ENCODE peak calls at places on chromosomes 16 and 17, in ten cellular contexts. K, P, Z, H, S, D, F, C, Y and R are unnamed samples.

GRCh38 chr17:2241823-2242222 is 61.8 kb downstream of the SMG6 start:
- DNase-seq in K (no peak), P (peak; percentile 83), Z (no peak), H (peak; percentile 51), S (peak; percentile 96), D (no peak), F (no peak), C (no peak), Y (no peak), R (no peak)

GRCh38 chr16:15396948-15397594 is 1.5 kb downstream of the MPV17L start:
- DNase-seq in K (no peak), P (no peak), Z (no peak), H (no peak), S (no peak), D (no peak), F (no peak), C (no peak), Y (no peak), R (no peak)

GRCh38 chr16:27382187-27382855 is 19.7 kb upstream of the IL21R start:
- DNase-seq in K (no peak), P (no peak), Z (no peak), H (no peak), S (no peak), D (peak; percentile 11), F (no peak), C (no peak), Y (no peak), R (no peak)

GRCh38 chr17:31488982-31489294 is 97.5 kb downstream of the RAB11FIP4 start:
- DNase-seq in K (no peak), P (no peak), Z (no peak), H (no peak), S (no peak), D (no peak), F (no peak), C (no peak), Y (no peak), R (no peak)

GRCh38 chr17:7336240-7337175 is at the start of gene ACAP1:
- DNase-seq in K (no peak), P (no peak), Z (no peak), H (no peak), S (no peak), D (peak; percentile 72), F (no peak), C (no peak), Y (peak; percentile 90), R (no peak)

GRCh38 chr17:64420143-64420670 is 28.7 kb upstream of the MILR1 start:
- DNase-seq in K (no peak), P (peak; percentile 84), Z (no peak), H (no peak), S (peak; percentile 90), D (no peak), F (no peak), C (peak; percentile 74), Y (peak; percentile 59), R (peak; percentile 82)

GRCh38 chr17:1783271-1783670 is 21.4 kb downstream of the SERPINF1 start:
- DNase-seq in K (no peak), P (no peak), Z (no peak), H (peak; percentile 45), S (no peak), D (peak; percentile 56), F (no peak), C (no peak), Y (no peak), R (no peak)

GRCh38 chr16:27665881-27666280 is 115.9 kb downstream of the KATNIP start:
- DNase-seq in K (no peak), P (peak; percentile 37), Z (no peak), H (no peak), S (no peak), D (no peak), F (no peak), C (no peak), Y (no peak), R (no peak)

GRCh38 chr17:58531122-58531521 is 16.7 kb upstream of the MTMR4 start:
- DNase-seq in K (no peak), P (no peak), Z (no peak), H (no peak), S (no peak), D (no peak), F (no peak), C (peak; percentile 44), Y (no peak), R (no peak)

GRCh38 chr16:66335704-66336329 is 30.7 kb upstream of the CDH5 start:
- DNase-seq in K (no peak), P (peak; percentile 80), Z (no peak), H (peak; percentile 63), S (peak; percentile 85), D (no peak), F (no peak), C (no peak), Y (no peak), R (peak; percentile 29)

GRCh38 chr16:80527297-80527696 is 13.5 kb upstream of the DYNLRB2 start:
- DNase-seq in K (no peak), P (peak; percentile 11), Z (no peak), H (no peak), S (peak; percentile 6), D (no peak), F (no peak), C (peak; percentile 67), Y (peak; percentile 50), R (no peak)

GRCh38 chr16:85523602-85524364 is 89.3 kb upstream of the GSE1 start:
- DNase-seq in K (no peak), P (peak; percentile 45), Z (no peak), H (peak; percentile 62), S (peak; percentile 59), D (peak; percentile 77), F (no peak), C (peak; percentile 46), Y (no peak), R (no peak)

GRCh38 chr16:4052801-4053662 is 63.2 kb downstream of the ADCY9 start:
- DNase-seq in K (peak; percentile 58), P (peak; percentile 81), Z (peak; percentile 41), H (peak; percentile 85), S (peak; percentile 74), D (peak; percentile 85), F (no peak), C (no peak), Y (no peak), R (peak; percentile 71)
- H3K4me3 ChIP-seq in K (peak overlapping the region; percentile 42), P (peak overlapping the region; percentile 1), Z (no peak overlapping the region), H (peak overlapping the region; percentile 9), S (no peak overlapping the region), D (peak overlapping the region; percentile 14), F (peak overlapping the region; percentile 50), C (no peak overlapping the region), Y (no peak overlapping the region), R (peak overlapping the region; percentile 13)

DNA sequence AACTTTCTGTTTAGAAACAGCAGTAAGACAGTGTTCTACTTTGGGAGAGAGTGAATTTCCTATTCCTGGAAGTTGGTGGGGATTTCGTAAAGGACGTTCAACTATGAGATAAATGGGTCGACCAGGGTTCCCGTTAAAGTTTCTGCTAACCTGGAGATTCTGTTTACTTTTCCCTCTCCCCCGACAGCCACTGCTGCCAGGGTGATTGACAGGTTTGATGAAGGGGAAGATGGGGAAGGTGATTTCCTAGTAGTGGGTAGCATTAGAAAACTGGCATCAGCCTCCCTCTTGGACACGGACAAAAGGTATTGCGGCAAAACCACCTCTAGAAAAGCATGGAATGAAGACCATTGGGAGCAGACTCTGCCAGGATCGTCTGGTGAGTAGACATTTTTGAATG is 1.3 kb downstream of the AATF start:
- DNase-seq in K (no peak), P (no peak), Z (no peak), H (no peak), S (no peak), D (no peak), F (no peak), C (no peak), Y (no peak), R (no peak)
- H3K4me3 ChIP-seq in K (peak overlapping the region; percentile 91), P (peak overlapping the region; percentile 55), Z (peak overlapping the region; percentile 71), H (peak overlapping the region; percentile 96), S (peak overlapping the region; percentile 97), D (peak overlapping the region; percentile 67), F (peak overlapping the region; percentile 78), C (peak overlapping the region; percentile 56), Y (peak overlapping the region; percentile 95), R (peak overlapping the region; percentile 69)

DNA sequence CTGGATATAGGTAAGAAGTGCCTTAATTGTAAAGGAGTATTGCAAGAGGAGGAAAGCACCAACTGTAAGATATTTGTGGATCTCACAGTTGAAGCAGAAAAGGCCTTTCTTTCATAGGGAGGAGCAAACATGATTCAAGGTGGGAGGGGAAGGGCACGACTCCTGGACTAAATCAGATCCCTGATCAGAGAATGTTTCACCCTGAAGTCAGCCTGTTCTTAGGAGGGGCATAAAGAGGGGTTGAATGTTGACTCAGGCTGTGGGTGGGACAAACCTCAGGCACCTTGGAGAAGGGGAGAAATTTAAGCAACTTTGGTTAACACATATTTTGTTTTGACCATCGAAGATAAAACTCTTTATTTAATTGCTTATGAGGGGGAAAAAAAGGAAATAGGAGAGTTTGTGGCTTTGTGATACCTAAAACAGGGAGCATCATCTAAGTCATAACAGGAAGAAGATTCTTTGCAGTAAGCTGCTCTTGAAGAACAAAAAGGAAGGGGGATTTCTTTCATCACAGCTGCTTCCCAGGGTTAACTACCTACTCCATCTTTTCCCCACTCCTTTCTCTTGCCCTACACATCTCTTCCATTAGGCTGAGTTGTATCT is 158.6 kb upstream of the ZNF267 start:
- DNase-seq in K (no peak), P (no peak), Z (no peak), H (no peak), S (no peak), D (no peak), F (no peak), C (no peak), Y (no peak), R (no peak)
- H3K4me3 ChIP-seq in K (no peak overlapping the region), P (no peak overlapping the region), Z (no peak overlapping the region), H (no peak overlapping the region), S (no peak overlapping the region), D (no peak overlapping the region), F (peak overlapping the region; percentile 92), C (peak overlapping the region; percentile 83), Y (peak overlapping the region; percentile 97), R (no peak overlapping the region)

GRCh38 chr17:61407211-61407911 is 7.7 kb downstream of the TBX2 start:
- DNase-seq in K (peak; percentile 18), P (peak; percentile 31), Z (peak; percentile 8), H (peak; percentile 14), S (peak; percentile 51), D (peak; percentile 29), F (peak; percentile 5), C (no peak), Y (peak; percentile 37), R (no peak)

GRCh38 chr17:61405686-61406542 is 6.3 kb downstream of the TBX2 start:
- DNase-seq in K (peak; percentile 19), P (peak; percentile 27), Z (peak; percentile 11), H (peak; percentile 24), S (peak; percentile 52), D (peak; percentile 30), F (no peak), C (no peak), Y (peak; percentile 30), R (no peak)

GRCh38 chr17:61406871-61407210 is 7.2 kb downstream of the TBX2 start:
- DNase-seq in K (no peak), P (no peak), Z (no peak), H (no peak), S (peak; percentile 24), D (peak; percentile 22), F (no peak), C (no peak), Y (no peak), R (no peak)

GRCh38 chr17:61405047-61405685 is 5.5 kb downstream of the TBX2 start:
- DNase-seq in K (no peak), P (peak; percentile 41), Z (peak; percentile 13), H (peak; percentile 27), S (peak; percentile 50), D (peak; percentile 25), F (no peak), C (peak; percentile 87), Y (peak; percentile 42), R (no peak)

DNA sequence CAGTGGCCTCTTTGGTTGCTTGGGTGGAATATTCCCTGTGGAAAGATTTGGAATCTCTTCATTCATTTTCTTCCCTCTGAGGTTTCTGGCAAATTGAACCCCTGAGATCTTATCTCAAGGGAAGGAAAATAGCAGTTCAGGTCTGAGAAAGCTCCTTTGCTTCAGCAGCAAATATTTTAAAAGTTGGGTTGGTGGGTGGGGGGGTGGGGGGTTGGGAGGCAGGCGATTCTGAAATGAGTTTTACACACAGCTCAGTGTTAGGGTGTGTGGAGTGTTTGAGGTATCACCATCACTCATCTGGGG is 6.9 kb downstream of the TBX2 start:
- DNase-seq in K (no peak), P (no peak), Z (no peak), H (no peak), S (no peak), D (no peak), F (no peak), C (no peak), Y (no peak), R (no peak)
- H3K4me3 ChIP-seq in K (no peak overlapping the region), P (peak overlapping the region; percentile 98), Z (no peak overlapping the region), H (peak overlapping the region; percentile 55), S (peak overlapping the region; percentile 93), D (peak overlapping the region; percentile 53), F (no peak overlapping the region), C (no peak overlapping the region), Y (no peak overlapping the region), R (no peak overlapping the region)